ENCODE peak calls at places on chromosomes 13 and 19, in eight cellular contexts. M is breast epithelium, D is K562, G is nephron progenitor cell, N is BE2C, T is tibial nerve, Q is type B pancreatic cell, K is tibial artery. A is an unnamed sample.

GRCh38 chr19:42254083-42254849 is 662 bp downstream of the ERF start:
- DNase-seq in K (peak; percentile 74), G (peak; percentile 80), D (peak; percentile 71), N (peak; percentile 72), M (peak; percentile 76), T (peak; percentile 58), Q (peak; percentile 81), A (no peak)

GRCh38 chr13:100128838-100129237 is 39.9 kb downstream of the PCCA start:
- DNase-seq in M (no peak), K (no peak), T (no peak), G (no peak), N (no peak), Q (no peak), D (no peak), A (no peak)

GRCh38 chr19:4930664-4931063 is 21.4 kb downstream of the UHRF1 start:
- DNase-seq in M (no peak), K (no peak), T (no peak), N (no peak), G (peak; percentile 15), D (no peak), Q (no peak), A (no peak)

GRCh38 chr19:6730153-6730804 is 7.1 kb downstream of the GPR108 start:
- DNase-seq in Q (no peak), D (peak; percentile 96), T (peak; percentile 86), N (peak; percentile 46), K (no peak), M (no peak), G (peak; percentile 81), A (no peak)

GRCh38 chr13:98976941-98977340 is 923 bp downstream of the DOCK9 start:
- DNase-seq in D (no peak), T (no peak), Q (no peak), N (no peak), M (no peak), G (no peak), K (no peak), A (no peak)

GRCh38 chr13:37651371-37651770 is 52.8 kb upstream of the POSTN start:
- DNase-seq in Q (no peak), T (no peak), M (no peak), G (no peak), N (no peak), K (no peak), D (no peak), A (no peak)

GRCh38 chr19:46209051-46209450 is 20.5 kb upstream of the IGFL1 start:
- DNase-seq in Q (no peak), D (no peak), T (no peak), N (no peak), G (no peak), M (peak; percentile 30), K (no peak), A (no peak)

GRCh38 chr19:46606681-46607440 is 5.7 kb downstream of the CALM3 start:
- DNase-seq in D (peak; percentile 10), Q (peak; percentile 45), K (no peak), T (peak; percentile 8), M (no peak), N (no peak), G (no peak), A (no peak)

GRCh38 chr19:16371540-16371986 is 46.9 kb downstream of the KLF2 start:
- DNase-seq in G (no peak), M (no peak), K (no peak), T (no peak), D (peak; percentile 79), N (no peak), Q (no peak), A (no peak)

GRCh38 chr19:3983936-3984583 is 1.2 kb downstream of the EEF2 start:
- DNase-seq in Q (no peak), M (peak; percentile 47), D (peak; percentile 58), G (peak; percentile 10), N (no peak), K (no peak), T (no peak), A (no peak)

DNA sequence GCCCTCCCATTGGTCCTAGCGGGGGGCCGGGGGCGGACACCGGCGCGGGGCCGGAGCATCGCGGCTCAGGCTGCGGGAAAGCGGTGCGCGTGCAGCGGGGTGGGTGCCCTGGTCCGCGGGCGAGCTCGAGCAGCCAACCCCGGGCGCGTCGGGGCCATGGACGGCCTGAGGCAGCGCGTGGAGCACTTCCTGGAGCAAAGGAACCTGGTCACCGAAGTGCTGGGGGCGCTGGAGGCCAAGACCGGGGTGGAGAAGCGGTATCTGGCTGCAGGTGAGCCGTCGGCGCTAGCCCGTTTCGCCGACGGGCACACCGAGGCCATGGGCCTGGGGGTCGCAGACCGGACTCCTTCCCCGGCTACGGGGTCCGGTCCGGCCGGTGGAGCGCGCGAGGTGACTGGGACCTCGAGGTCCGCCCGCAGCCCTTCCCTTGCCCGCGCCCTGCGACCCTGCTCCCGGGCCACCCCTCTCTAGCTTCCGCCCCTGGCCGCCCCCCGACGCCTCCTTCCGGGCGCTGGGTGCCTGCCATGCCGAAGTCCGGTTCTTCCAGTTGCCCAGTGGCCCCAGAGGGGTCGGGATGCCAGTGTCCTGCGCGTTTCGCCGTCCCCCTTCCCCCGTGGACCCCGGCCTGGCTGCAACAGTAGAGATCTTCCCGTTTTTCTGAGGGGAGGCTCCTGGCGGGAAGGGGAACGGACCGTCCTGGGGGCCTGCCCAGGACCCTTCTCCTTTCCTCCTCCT is at the start of gene REEP6:
- DNase-seq in Q (peak; percentile 72), G (no peak), M (no peak), D (peak; percentile 49), T (no peak), K (no peak), N (no peak), A (no peak)
- TF ChIP-seq CTCF in Q (no peak), G (no peak), M (no peak), D (no peak), T (no peak), K (no peak), N (no peak), A (no peak)

DNA sequence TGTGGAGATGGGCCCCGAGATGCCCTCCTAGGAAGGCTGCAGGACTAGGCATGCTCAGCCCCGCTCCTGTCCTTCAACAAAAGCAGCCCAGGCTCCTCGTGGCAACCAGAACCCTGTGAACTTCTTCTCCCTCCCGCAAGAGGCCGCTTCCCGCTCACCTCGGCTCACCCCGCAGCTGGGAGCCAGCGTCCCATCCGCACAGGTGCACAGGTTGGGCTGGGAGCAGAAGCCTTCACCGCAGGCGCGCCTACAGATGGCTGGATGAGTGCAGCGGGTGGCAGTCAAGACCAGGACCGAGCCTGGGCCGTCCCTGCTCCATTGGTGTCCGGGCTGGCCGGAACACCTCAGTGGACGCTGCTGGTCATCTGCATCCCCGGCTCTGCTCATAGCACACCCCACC is 3.4 kb downstream of the FBN3 start:
- DNase-seq in N (no peak), K (no peak), D (peak; percentile 41), Q (peak; percentile 71), T (no peak), M (no peak), G (no peak), A (no peak)
- TF ChIP-seq CTCF in N (no peak), K (no peak), D (peak; percentile 44), Q (no peak), T (no peak), M (no peak), G (no peak), A (no peak)

DNA sequence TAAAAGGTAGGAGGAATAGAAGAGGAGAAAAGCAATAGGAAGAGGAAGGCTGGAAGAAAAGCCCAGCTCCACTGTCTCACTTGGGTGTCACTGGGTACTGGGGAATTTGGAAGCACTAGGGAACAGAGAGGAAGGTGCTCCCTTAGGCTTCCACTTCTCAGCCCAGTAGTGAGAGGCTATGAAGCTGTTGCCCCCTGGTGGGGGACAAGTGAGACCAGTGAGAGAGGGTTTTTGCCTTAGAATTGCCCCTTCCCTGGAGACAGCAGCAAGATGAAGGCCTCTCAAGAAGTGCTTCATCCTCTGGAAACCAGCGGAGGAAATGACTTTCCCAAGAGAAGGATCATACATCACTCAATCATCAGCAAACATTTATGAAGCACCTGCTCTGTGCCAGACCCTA is 4.7 kb upstream of the ZNF606 start:
- DNase-seq in N (peak; percentile 20), D (no peak), G (no peak), K (no peak), T (no peak), Q (no peak), M (no peak), A (no peak)
- TF ChIP-seq CTCF in N (peak; percentile 46), D (peak; percentile 45), G (no peak), K (no peak), T (no peak), Q (no peak), M (no peak), A (peak; percentile 29)

GRCh38 chr13:24742294-24742693 is 21.7 kb upstream of the RNF17 start:
- DNase-seq in G (peak; percentile 37), K (no peak), D (no peak), M (no peak), N (no peak), Q (no peak), T (no peak), A (no peak)
- TF ChIP-seq CTCF in G (no peak), K (no peak), D (no peak), M (no peak), N (no peak), Q (no peak), T (no peak), A (no peak)

GRCh38 chr19:7917292-7918061 is 2.7 kb upstream of the SNAPC2 start:
- DNase-seq in Q (no peak), N (peak; percentile 81), D (no peak), M (no peak), T (no peak), G (peak; percentile 82), K (no peak), A (peak; percentile 32)
- TF ChIP-seq CTCF in Q (peak; percentile 70), N (peak; percentile 51), D (no peak), M (no peak), T (peak; percentile 33), G (peak; percentile 58), K (peak; percentile 65), A (peak; percentile 75)

DNA sequence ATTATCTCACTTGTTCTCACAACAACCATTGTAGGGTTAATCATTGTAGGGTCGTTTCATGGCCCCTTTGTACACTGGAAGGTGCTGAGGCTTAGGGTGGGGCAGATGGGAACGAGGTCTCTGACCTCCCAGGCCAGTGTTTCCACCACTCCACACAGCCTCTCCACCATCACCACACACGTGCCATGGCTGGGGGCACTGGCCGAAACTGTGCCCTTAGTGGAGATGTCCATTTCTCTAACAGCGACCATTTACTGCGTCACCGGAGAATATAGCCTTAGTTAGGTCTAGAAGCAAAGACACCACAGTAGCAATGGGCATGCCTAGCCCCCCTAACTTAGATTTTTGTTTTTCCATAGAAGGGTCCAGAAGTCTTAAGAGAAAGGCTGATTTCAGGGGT is 36.5 kb downstream of the COL4A1 start:
- DNase-seq in T (no peak), G (no peak), N (no peak), D (no peak), M (no peak), K (no peak), Q (no peak), A (no peak)
- TF ChIP-seq CTCF in T (no peak), G (no peak), N (no peak), D (no peak), M (no peak), K (no peak), Q (no peak), A (no peak)

A was measured in HFFc6.